ENCODE peak calls at places on chromosomes 3 and 15, in seven cellular contexts. I is cardiac muscle cell, P is neural progenitor cell, Z is DND-41, D is ascending aorta, B is ovary, R is mucosa of descending colon. G is an unnamed sample.
A peak's percentile ranks its signal among the peaks of the same experiment; 100 is the strongest.

GRCh38 chr15:60539017-60539416 is 60.1 kb upstream of the ICE2 start:
- DNase-seq in Z (no peak), P (no peak), B (no peak), I (no peak), D (no peak), R (no peak), G (no peak)

GRCh38 chr3:182795383-182795782 is 2.1 kb downstream of the ATP11B start:
- DNase-seq in P (no peak), R (no peak), I (peak; percentile 10), Z (peak; percentile 65), D (no peak), B (no peak), G (peak; percentile 41)

GRCh38 chr3:63656791-63657190 is 4.3 kb downstream of the SNTN start:
- DNase-seq in Z (no peak), R (no peak), P (no peak), B (no peak), D (no peak), I (no peak), G (no peak)

GRCh38 chr15:58257776-58258325 is 119.7 kb downstream of the AQP9 start:
- DNase-seq in D (no peak), Z (no peak), R (no peak), P (no peak), B (no peak), I (no peak), G (no peak)

GRCh38 chr3:37223084-37223975 is 48.9 kb upstream of the LRRFIP2 start:
- DNase-seq in Z (peak; percentile 64), I (no peak), B (no peak), P (no peak), D (no peak), R (no peak), G (no peak)

GRCh38 chr3:24963762-24964625 is 464.1 kb upstream of the RARB start:
- DNase-seq in P (peak; percentile 52), B (no peak), D (no peak), I (peak; percentile 55), Z (no peak), R (no peak), G (no peak)

GRCh38 chr3:50652709-50653108 is 22.0 kb upstream of the DOCK3 start:
- DNase-seq in P (peak; percentile 57), Z (peak; percentile 72), R (no peak), I (no peak), B (no peak), D (no peak), G (no peak)

GRCh38 chr15:96093063-96093462 is 237.4 kb upstream of the NR2F2 start:
- DNase-seq in R (no peak), P (no peak), D (no peak), I (no peak), Z (no peak), B (no peak), G (no peak)

GRCh38 chr3:125003369-125003853 is 52.4 kb downstream of the HEG1 start:
- DNase-seq in B (peak; percentile 69), I (peak; percentile 78), D (no peak), R (no peak), Z (no peak), P (no peak), G (no peak)

GRCh38 chr3:175695251-175695650 is 836.1 kb downstream of the NAALADL2 start:
- DNase-seq in R (no peak), I (no peak), D (no peak), P (no peak), B (no peak), Z (no peak), G (no peak)

GRCh38 chr3:42262525-42262924 is 3.5 kb downstream of the CCK start:
- DNase-seq in P (peak; percentile 82), D (no peak), R (no peak), I (no peak), B (no peak), Z (no peak), G (no peak)

GRCh38 chr3:87461443-87461842 is 185.1 kb upstream of the POU1F1 start:
- DNase-seq in Z (no peak), D (no peak), B (no peak), R (no peak), P (no peak), I (no peak), G (no peak)

GRCh38 chr3:83023050-83023449 is 1261.6 kb upstream of the GBE1 start:
- DNase-seq in R (no peak), I (no peak), B (no peak), P (no peak), D (no peak), Z (no peak), G (no peak)

GRCh38 chr3:138824114-138824506 is 10.6 kb downstream of the PIK3CB start:
- DNase-seq in Z (no peak), B (no peak), I (no peak), P (peak; percentile 82), R (no peak), D (no peak), G (no peak)

GRCh38 chr3:117547956-117548550 is 838.5 kb downstream of the TUSC7 start:
- DNase-seq in B (no peak), P (no peak), D (no peak), I (peak; percentile 57), R (no peak), Z (no peak), G (no peak)

GRCh38 chr15:66765478-66766281 is 63.6 kb downstream of the SMAD6 start:
- DNase-seq in B (peak; percentile 43), P (no peak), D (peak; percentile 78), I (peak; percentile 46), Z (no peak), R (peak; percentile 73), G (no peak)

GRCh38 chr3:33879540-33879939 is 81.1 kb downstream of the PDCD6IP start:
- DNase-seq in R (no peak), B (no peak), Z (no peak), P (no peak), I (no peak), D (no peak), G (no peak)

GRCh38 chr3:39519076-39519475 is 51.6 kb downstream of the MOBP start:
- DNase-seq in R (no peak), D (no peak), I (no peak), Z (no peak), B (no peak), P (no peak), G (no peak)

GRCh38 chr3:29067014-29067413 is 213.9 kb upstream of the RBMS3 start:
- DNase-seq in Z (no peak), D (no peak), R (no peak), B (no peak), P (no peak), I (no peak), G (no peak)

GRCh38 chr3:195542261-195542660 is 864 bp downstream of the PPP1R2 start:
- DNase-seq in B (no peak), D (no peak), Z (no peak), R (no peak), P (no peak), I (peak; percentile 6), G (peak; percentile 22)

GRCh38 chr3:162376761-162377160 is 880.2 kb downstream of the OTOL1 start:
- DNase-seq in R (no peak), D (no peak), B (no peak), Z (no peak), I (no peak), P (no peak), G (no peak)

GRCh38 chr15:85354432-85354831 is 26.0 kb upstream of the AKAP13 start:
- DNase-seq in I (peak; percentile 41), B (no peak), R (no peak), P (no peak), D (no peak), Z (no peak), G (no peak)

GRCh38 chr3:196941846-196942225 is 492 bp downstream of the NCBP2 start:
- DNase-seq in R (no peak), P (peak; percentile 79), Z (peak; percentile 66), B (no peak), D (peak; percentile 70), I (peak; percentile 69), G (no peak)

GRCh38 chr3:43786953-43787305 is 96.2 kb downstream of the ABHD5 start:
- DNase-seq in B (no peak), I (no peak), R (no peak), D (peak; percentile 30), P (no peak), Z (no peak), G (no peak)

GRCh38 chr15:101530224-101530958 is 40.9 kb upstream of the PCSK6 start:
- DNase-seq in B (no peak), R (no peak), Z (no peak), I (no peak), D (peak; percentile 28), P (peak; percentile 33), G (no peak)

DNA sequence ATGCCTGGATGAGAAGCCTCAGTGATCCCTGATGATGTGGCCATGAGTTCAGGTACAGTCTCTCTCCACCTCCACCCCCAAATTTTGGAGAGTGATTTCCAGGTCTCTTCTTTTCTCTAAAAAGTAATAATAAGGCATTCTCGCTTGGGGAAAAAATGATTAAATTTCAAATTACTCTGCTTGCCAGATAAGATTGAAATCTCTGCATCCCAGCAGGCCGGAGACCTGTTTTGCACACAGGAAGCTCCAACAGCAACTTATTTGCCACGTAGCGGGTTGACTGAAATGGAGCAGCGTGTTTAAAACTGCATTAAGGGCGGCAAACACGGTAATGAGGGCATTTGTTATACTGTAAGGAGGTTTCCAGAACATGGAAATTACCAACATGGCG is 242.6 kb downstream of the TLE3 start:
- DNase-seq in R (no peak), D (no peak), P (no peak), I (no peak), B (no peak), Z (no peak), G (no peak)
- H3K4me3 ChIP-seq in R (no peak overlapping the region), D (no peak overlapping the region), P (no peak overlapping the region), I (no peak overlapping the region), B (no peak overlapping the region), Z (no peak overlapping the region), G (no peak overlapping the region)

GRCh38 chr15:28985691-28986090 is 99.9 kb downstream of the APBA2 start:
- DNase-seq in I (no peak), R (no peak), D (no peak), Z (no peak), P (no peak), B (no peak), G (no peak)
- TF ChIP-seq CTCF in I (no peak), R (no peak), D (no peak), Z (no peak), P (no peak), B (no peak), G (no peak)

GRCh38 chr3:113805249-113805648 is 33.3 kb upstream of the GRAMD1C start:
- DNase-seq in R (no peak), B (no peak), D (no peak), P (no peak), I (no peak), Z (no peak), G (no peak)
- H3K36me3 ChIP-seq in R (no peaks in the 10 kb centered on the region), B (no peaks in the 10 kb centered on the region), D (peaks cover 69% of the 10 kb centered on the region), P (peaks cover 9% of the 10 kb centered on the region), I (peaks cover 52% of the 10 kb centered on the region), Z (peaks cover 39% of the 10 kb centered on the region), G (peaks cover 3% of the 10 kb centered on the region)

GRCh38 chr3:4583441-4583840 is 90.3 kb downstream of the ITPR1 start:
- DNase-seq in D (peak; percentile 70), I (peak; percentile 84), Z (no peak), B (no peak), P (no peak), R (no peak), G (no peak)
- H3K4me3 ChIP-seq in D (peak overlapping the region; percentile 57), I (no peak overlapping the region), Z (no peak overlapping the region), B (peak overlapping the region; percentile 4), P (no peak overlapping the region), R (no peak overlapping the region), G (no peak overlapping the region)

G was measured in GM06990.